ENCODE peak calls at places on chromosomes 7 and 10, in nine cellular contexts. L is AG10803, Y is suprapubic skin, Z is epithelial cell of esophagus, O is neuronal stem cell, R is MM.1S, F is right cardiac atrium, C is neural progenitor cell, X is coronary artery. Q is an unnamed sample.

GRCh38 chr10:48450811-48451466 is 144.5 kb downstream of the MAPK8 start:
- DNase-seq in L (no peak), Y (no peak), Z (no peak), O (no peak), R (no peak), F (no peak), C (no peak), X (no peak), Q (no peak)

GRCh38 chr7:17368856-17369520 is 70.5 kb downstream of the AHR start:
- DNase-seq in L (no peak), Y (no peak), Z (no peak), O (no peak), R (no peak), F (no peak), C (no peak), X (no peak), Q (no peak)

GRCh38 chr10:1411451-1411850 is 325.9 kb downstream of the ADARB2 start:
- DNase-seq in L (no peak), Y (no peak), Z (no peak), O (no peak), R (no peak), F (no peak), C (no peak), X (peak), Q (no peak)

GRCh38 chr7:88184848-88185304 is 35.0 kb downstream of the SRI start:
- DNase-seq in L (peak), Y (no peak), Z (peak), O (no peak), R (peak), F (peak), C (no peak), X (no peak), Q (no peak)

GRCh38 chr10:46554166-46554781 is 2.2 kb downstream of the GPRIN2 start:
- DNase-seq in L (no peak), Y (peak), Z (no peak), O (no peak), R (no peak), F (no peak), C (no peak), X (peak), Q (no peak)

GRCh38 chr7:110442386-110442837 is 648.5 kb upstream of the LRRN3 start:
- DNase-seq in L (no peak), Y (no peak), Z (peak), O (peak), R (peak), F (peak), C (peak), X (no peak), Q (peak)

GRCh38 chr10:106189254-106189653 is 975.3 kb downstream of the SORCS1 start:
- DNase-seq in L (peak), Y (no peak), Z (peak), O (peak), R (peak), F (no peak), C (peak), X (no peak), Q (peak)

GRCh38 chr7:49486974-49487919 is 286.2 kb upstream of the VWC2 start:
- DNase-seq in L (no peak), Y (no peak), Z (no peak), O (no peak), R (no peak), F (no peak), C (no peak), X (no peak), Q (no peak)

GRCh38 chr7:108012499-108013430 is 9.8 kb upstream of the LAMB1 start:
- DNase-seq in L (no peak), Y (no peak), Z (peak), O (no peak), R (peak), F (no peak), C (no peak), X (no peak), Q (peak)

GRCh38 chr10:124341768-124342135 is 77.0 kb downstream of the OAT start:
- DNase-seq in L (no peak), Y (no peak), Z (no peak), O (no peak), R (no peak), F (no peak), C (no peak), X (peak), Q (no peak)

GRCh38 chr10:19347592-19347991 is 299.0 kb downstream of the MALRD1 start:
- DNase-seq in L (no peak), Y (no peak), Z (peak), O (peak), R (no peak), F (no peak), C (peak), X (no peak), Q (peak)

GRCh38 chr10:73653701-73654100 is 2.1 kb downstream of the SYNPO2L start:
- DNase-seq in L (peak), Y (no peak), Z (peak), O (no peak), R (no peak), F (no peak), C (peak), X (no peak), Q (no peak)

GRCh38 chr7:269721-270120 is 20.2 kb upstream of the FOXL3 start:
- DNase-seq in L (no peak), Y (no peak), Z (no peak), O (no peak), R (no peak), F (no peak), C (no peak), X (no peak), Q (no peak)

GRCh38 chr7:149450821-149451220 is 10.0 kb downstream of the ZNF777 start:
- DNase-seq in L (no peak), Y (no peak), Z (no peak), O (no peak), R (no peak), F (no peak), C (no peak), X (no peak), Q (no peak)
- H3K4me3 ChIP-seq in L (no peak), Y (no peak), Z (no peak), O (no peak), R (no peak), F (no peak), C (no peak), X (no peak), Q (no peak)

GRCh38 chr7:100476108-100476780 is 2.8 kb downstream of the TSC22D4 start:
- DNase-seq in L (no peak), Y (no peak), Z (no peak), O (no peak), R (no peak), F (peak), C (no peak), X (no peak), Q (no peak)
- H3K4me3 ChIP-seq in L (peak), Y (peak), Z (peak), O (peak), R (no peak), F (peak), C (no peak), X (peak), Q (no peak)

GRCh38 chr7:86980223-86980622 is 79.2 kb downstream of the ELAPOR2 start:
- DNase-seq in L (no peak), Y (no peak), Z (no peak), O (no peak), R (no peak), F (no peak), C (no peak), X (no peak), Q (no peak)

GRCh38 chr7:86975449-86975848 is 84.0 kb downstream of the ELAPOR2 start:
- DNase-seq in L (no peak), Y (no peak), Z (no peak), O (no peak), R (no peak), F (no peak), C (no peak), X (no peak), Q (no peak)

GRCh38 chr7:86975914-86976313 is 83.5 kb downstream of the ELAPOR2 start:
- DNase-seq in L (no peak), Y (no peak), Z (no peak), O (no peak), R (no peak), F (no peak), C (no peak), X (no peak), Q (no peak)

GRCh38 chr7:86976958-86977357 is 82.5 kb downstream of the ELAPOR2 start:
- DNase-seq in L (no peak), Y (no peak), Z (no peak), O (no peak), R (no peak), F (no peak), C (no peak), X (no peak), Q (no peak)

GRCh38 chr7:86978804-86979506 is 80.5 kb downstream of the ELAPOR2 start:
- DNase-seq in L (no peak), Y (no peak), Z (no peak), O (no peak), R (peak), F (no peak), C (no peak), X (no peak), Q (peak)
- H3K4me3 ChIP-seq in L (no peak), Y (no peak), Z (no peak), O (no peak), R (no peak), F (no peak), C (no peak), X (no peak), Q (no peak)

GRCh38 chr7:97731736-97732370 is at the start of gene TAC1:
- DNase-seq in L (peak), Y (no peak), Z (peak), O (peak), R (no peak), F (peak), C (peak), X (no peak), Q (no peak)
- H3K4me3 ChIP-seq in L (peak), Y (peak), Z (peak), O (no peak), R (no peak), F (no peak), C (peak), X (peak), Q (no peak)